ENCODE peak calls at places on chromosomes 12 and 14, in eight cellular contexts. H is PC-3, K is astrocyte, D is HCT116, G is GM23248, I is endothelial cell of umbilical vein, F is mammary epithelial cell, Q is hepatocyte. T is an unnamed sample.

GRCh38 chr12:104596128-104596799 is 139.5 kb downstream of the CHST11 start:
- DNase-seq in F (no peak), D (no peak), K (peak; percentile 92), Q (peak; percentile 42), G (peak; percentile 96), H (no peak), I (no peak), T (no peak)

GRCh38 chr12:14393736-14394135 is 28.3 kb downstream of the ATF7IP start:
- DNase-seq in H (no peak), F (peak; percentile 42), Q (no peak), D (no peak), K (peak; percentile 64), G (peak; percentile 46), I (peak; percentile 50), T (no peak)

GRCh38 chr14:49659526-49660455 is 24.7 kb upstream of the DNAAF2 start:
- DNase-seq in G (no peak), I (no peak), K (no peak), D (no peak), Q (no peak), F (peak; percentile 30), H (peak; percentile 92), T (no peak)

GRCh38 chr12:3551976-3552725 is 61.1 kb downstream of the PRMT8 start:
- DNase-seq in G (no peak), I (no peak), H (no peak), K (no peak), F (no peak), Q (no peak), D (no peak), T (no peak)

GRCh38 chr14:33842299-33842698 is 108.6 kb downstream of the EGLN3 start:
- DNase-seq in H (peak; percentile 56), K (peak; percentile 49), I (no peak), D (no peak), Q (peak; percentile 37), G (peak; percentile 14), F (peak; percentile 83), T (peak; percentile 48)

GRCh38 chr14:73438993-73439392 is 19.4 kb downstream of the NUMB start:
- DNase-seq in K (no peak), F (no peak), D (no peak), I (peak; percentile 56), H (no peak), Q (no peak), G (no peak), T (no peak)

GRCh38 chr12:68222336-68222735 is 3.3 kb downstream of the IL26 start:
- DNase-seq in D (no peak), G (peak; percentile 18), H (peak; percentile 50), K (no peak), F (no peak), Q (no peak), I (no peak), T (no peak)

GRCh38 chr12:120110550-120111501 is 5.7 kb downstream of the RAB35 start:
- DNase-seq in F (no peak), K (no peak), D (no peak), I (no peak), G (no peak), Q (no peak), H (no peak), T (no peak)

GRCh38 chr12:114982760-114983159 is 298.8 kb upstream of the TBX3 start:
- DNase-seq in K (no peak), H (no peak), D (no peak), I (no peak), G (peak; percentile 8), F (peak; percentile 17), Q (no peak), T (no peak)

GRCh38 chr14:66009104-66009503 is 477.1 kb upstream of the CCDC196 start:
- DNase-seq in G (peak; percentile 93), I (no peak), F (peak; percentile 57), K (peak; percentile 75), Q (peak; percentile 79), D (peak; percentile 13), H (peak; percentile 55), T (no peak)

GRCh38 chr14:56160058-56160457 is 41.8 kb downstream of the PELI2 start:
- DNase-seq in Q (no peak), D (no peak), K (no peak), G (no peak), F (no peak), H (no peak), I (no peak), T (no peak)

GRCh38 chr14:94632305-94632590 is 20.1 kb downstream of the SERPINA3 start:
- DNase-seq in H (no peak), F (no peak), D (no peak), G (no peak), Q (no peak), K (no peak), I (no peak), T (no peak)

GRCh38 chr14:67665886-67666285 is 8.5 kb downstream of the VTI1B start:
- DNase-seq in F (peak; percentile 22), Q (no peak), D (no peak), I (no peak), H (no peak), K (peak; percentile 31), G (peak; percentile 86), T (no peak)

GRCh38 chr12:6821271-6821673 is 349 bp upstream of the GPR162 start:
- DNase-seq in H (no peak), K (peak; percentile 70), F (no peak), D (no peak), G (peak; percentile 67), I (peak; percentile 83), Q (peak; percentile 73), T (no peak)

GRCh38 chr14:91245029-91245428 is 525 bp upstream of the GPR68 start:
- DNase-seq in Q (no peak), D (no peak), I (no peak), H (no peak), G (no peak), K (no peak), F (no peak), T (no peak)

GRCh38 chr14:67413806-67414769 is 2.1 kb upstream of the PLEK2 start:
- DNase-seq in Q (peak; percentile 51), F (peak; percentile 96), D (peak; percentile 88), I (peak; percentile 87), H (peak; percentile 95), G (peak; percentile 91), K (peak; percentile 76), T (peak; percentile 96)

GRCh38 chr14:34069854-34070582 is 119.1 kb upstream of the EGLN3 start:
- DNase-seq in H (no peak), G (no peak), F (no peak), D (no peak), K (no peak), Q (no peak), I (no peak), T (no peak)

GRCh38 chr14:22918519-22918808 is 485 bp downstream of the RBM23 start:
- DNase-seq in H (no peak), D (no peak), G (peak; percentile 61), K (no peak), Q (no peak), F (peak; percentile 30), I (no peak), T (no peak)

GRCh38 chr12:68231707-68232106 is 6.1 kb upstream of the IL26 start:
- DNase-seq in I (no peak), K (no peak), D (no peak), G (peak; percentile 38), F (no peak), Q (no peak), H (no peak), T (no peak)

GRCh38 chr14:68820119-68820518 is 27.3 kb upstream of the ZFP36L1 start:
- DNase-seq in Q (peak; percentile 5), K (no peak), I (no peak), H (no peak), G (no peak), F (no peak), D (no peak), T (no peak)

GRCh38 chr12:65306603-65307501 is 28.4 kb downstream of the MSRB3 start:
- DNase-seq in Q (peak; percentile 78), G (peak; percentile 69), K (peak; percentile 51), D (peak; percentile 91), H (peak; percentile 83), I (peak; percentile 83), F (peak; percentile 76), T (no peak)

GRCh38 chr12:69991683-69992297 is 166.8 kb downstream of the MYRFL start:
- DNase-seq in Q (no peak), H (no peak), G (no peak), D (no peak), K (no peak), I (no peak), F (no peak), T (no peak)

GRCh38 chr14:70317969-70318634 is 41.4 kb downstream of the COX16 start:
- DNase-seq in K (peak; percentile 38), D (peak; percentile 38), F (peak; percentile 48), Q (peak; percentile 81), I (peak; percentile 35), H (peak; percentile 73), G (peak; percentile 61), T (no peak)

GRCh38 chr12:53986686-53987180 is 1.8 kb downstream of the HOXC10 start:
- DNase-seq in K (no peak), F (no peak), I (no peak), H (no peak), G (no peak), Q (no peak), D (no peak), T (no peak)
- H4K20me1 ChIP-seq in K (no peaks in the 10 kb centered on the region), F (no peaks in the 10 kb centered on the region), I (no peaks in the 10 kb centered on the region), H (no peaks in the 10 kb centered on the region), G (no peaks in the 10 kb centered on the region), Q (no peaks in the 10 kb centered on the region), D (no peaks in the 10 kb centered on the region), T (no peaks in the 10 kb centered on the region)

GRCh38 chr14:37622231-37622923 is 26.9 kb downstream of the TTC6 start:
- DNase-seq in G (peak; percentile 37), F (no peak), I (peak; percentile 47), D (no peak), H (no peak), K (peak; percentile 44), Q (peak; percentile 25), T (no peak)
- TF ChIP-seq EZH2 in G (no peak), F (no peak), I (peak; percentile 28), D (no peak), H (no peak), K (no peak), Q (peak; percentile 56), T (no peak)

DNA sequence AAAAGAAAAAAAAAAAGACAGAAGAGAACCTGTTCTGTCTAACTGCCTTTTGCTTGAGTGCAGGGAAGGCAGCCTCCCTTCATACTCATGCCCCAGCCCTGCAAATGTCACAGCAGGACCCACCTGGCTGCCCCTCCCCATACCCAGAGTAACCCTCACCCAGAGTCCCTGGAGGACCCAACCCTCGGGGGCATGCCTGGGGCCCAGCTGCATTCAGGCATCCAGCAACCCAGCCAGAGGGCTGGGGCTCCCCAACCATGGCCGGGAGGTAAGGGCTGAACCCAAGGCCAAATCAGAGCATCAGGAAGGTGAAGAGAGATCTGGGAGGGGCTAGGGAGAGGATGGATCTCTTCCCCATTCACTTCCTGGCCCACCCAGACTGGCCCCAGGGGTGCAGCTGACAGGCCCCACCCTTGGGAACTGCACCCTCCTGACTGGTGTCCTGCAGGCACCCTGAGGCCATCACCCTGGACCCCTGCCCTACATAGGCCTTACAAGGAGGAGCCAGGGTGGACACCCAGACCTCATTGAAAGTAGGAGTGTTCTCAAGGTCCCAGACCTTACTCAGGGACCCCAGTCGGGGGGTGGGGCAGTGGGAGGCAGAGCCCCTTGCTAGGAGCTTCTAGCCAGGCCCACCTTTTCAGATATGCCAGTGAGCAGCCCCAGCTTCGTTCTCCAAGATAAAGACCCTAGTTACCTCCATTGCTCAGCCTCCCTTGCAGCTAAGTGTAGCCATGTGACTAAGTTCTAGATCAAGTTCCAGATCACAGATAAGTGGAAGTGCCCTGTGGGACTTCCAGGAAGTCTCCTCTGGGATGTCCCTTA is 871 bp upstream of the PLD4 start:
- DNase-seq in G (no peak), K (no peak), F (no peak), Q (no peak), I (no peak), H (no peak), D (no peak), T (no peak)
- H3K4me1 ChIP-seq in G (no peaks in the 10 kb centered on the region), K (peaks cover 10% of the 10 kb centered on the region), F (no peaks in the 10 kb centered on the region), Q (no peaks in the 10 kb centered on the region), I (no peaks in the 10 kb centered on the region), H (no peaks in the 10 kb centered on the region), D (no peaks in the 10 kb centered on the region), T (no peaks in the 10 kb centered on the region)

GRCh38 chr12:122100568-122100967 is 22.0 kb downstream of the MLXIP start:
- DNase-seq in Q (no peak), G (no peak), D (no peak), H (no peak), K (no peak), I (no peak), F (no peak), T (no peak)
- H4K20me1 ChIP-seq in Q (no peaks in the 10 kb centered on the region), G (no peaks in the 10 kb centered on the region), D (no peaks in the 10 kb centered on the region), H (peaks cover 23% of the 10 kb centered on the region), K (peaks cover 57% of the 10 kb centered on the region), I (no peaks in the 10 kb centered on the region), F (no peaks in the 10 kb centered on the region), T (peaks cover 2% of the 10 kb centered on the region)

T was measured in keratinocyte.